ENCODE peak calls at places on chromosomes 16 and 17, in six cellular contexts. One of them, this sample, is unnamed.

GRCh38 chr17:76529224-76529642 is 8.3 kb downstream of the CYGB start:
- DNase-seq in endothelial cell: no peak
- DNase-seq in NCI-H510A treated with DMSO at 0.1 percent for 48 hours: no peak
- DNase-seq in brain microvascular endothelial cell: peak
- DNase-seq in WTC11: no peak
- DNase-seq in HTR-8/SVneo: no peak
- DNase-seq in this sample: no peak

GRCh38 chr17:12415031-12415430 is 250.7 kb upstream of the MYOCD start:
- DNase-seq in NCI-H510A treated with DMSO at 0.1 percent for 48 hours: no peak
- DNase-seq in WTC11: no peak
- DNase-seq in HTR-8/SVneo: no peak
- DNase-seq in brain microvascular endothelial cell: peak
- DNase-seq in endothelial cell: no peak
- DNase-seq in this sample: no peak

GRCh38 chr16:87713469-87714229 is 52.1 kb downstream of the KLHDC4 start:
- DNase-seq in NCI-H510A treated with DMSO at 0.1 percent for 48 hours: no peak
- DNase-seq in WTC11: no peak
- DNase-seq in endothelial cell: no peak
- DNase-seq in brain microvascular endothelial cell: no peak
- DNase-seq in HTR-8/SVneo: no peak
- DNase-seq in this sample: no peak

GRCh38 chr16:12643034-12643455 is 160.6 kb downstream of the CPPED1 start:
- DNase-seq in endothelial cell: no peak
- DNase-seq in NCI-H510A treated with DMSO at 0.1 percent for 48 hours: no peak
- DNase-seq in WTC11: no peak
- DNase-seq in brain microvascular endothelial cell: no peak
- DNase-seq in HTR-8/SVneo: no peak
- DNase-seq in this sample: no peak

GRCh38 chr17:55134486-55135157 is 130.1 kb upstream of the HLF start:
- DNase-seq in HTR-8/SVneo: no peak
- DNase-seq in endothelial cell: no peak
- DNase-seq in NCI-H510A treated with DMSO at 0.1 percent for 48 hours: no peak
- DNase-seq in brain microvascular endothelial cell: peak
- DNase-seq in WTC11: no peak
- DNase-seq in this sample: no peak

GRCh38 chr16:86307518-86307903 is 202.8 kb upstream of the FOXF1 start:
- DNase-seq in WTC11: no peak
- DNase-seq in endothelial cell: no peak
- DNase-seq in NCI-H510A treated with DMSO at 0.1 percent for 48 hours: no peak
- DNase-seq in HTR-8/SVneo: no peak
- DNase-seq in brain microvascular endothelial cell: no peak
- DNase-seq in this sample: no peak

GRCh38 chr16:27080870-27081269 is 14.1 kb downstream of the C16orf82 start:
- DNase-seq in WTC11: peak
- DNase-seq in HTR-8/SVneo: no peak
- DNase-seq in brain microvascular endothelial cell: peak
- DNase-seq in NCI-H510A treated with DMSO at 0.1 percent for 48 hours: peak
- DNase-seq in endothelial cell: no peak
- DNase-seq in this sample: peak

GRCh38 chr17:18246880-18247612 is 11.5 kb downstream of the FLII start:
- DNase-seq in endothelial cell: peak
- DNase-seq in HTR-8/SVneo: no peak
- DNase-seq in NCI-H510A treated with DMSO at 0.1 percent for 48 hours: peak
- DNase-seq in WTC11: peak
- DNase-seq in brain microvascular endothelial cell: no peak
- DNase-seq in this sample: peak

GRCh38 chr16:87608400-87608985 is 6.2 kb downstream of the JPH3 start:
- DNase-seq in endothelial cell: peak
- DNase-seq in HTR-8/SVneo: peak
- DNase-seq in WTC11: peak
- DNase-seq in NCI-H510A treated with DMSO at 0.1 percent for 48 hours: no peak
- DNase-seq in brain microvascular endothelial cell: peak
- DNase-seq in this sample: peak

GRCh38 chr16:35409503-35409902 is 1950.1 kb downstream of the TP53TG3F start:
- DNase-seq in brain microvascular endothelial cell: no peak
- DNase-seq in HTR-8/SVneo: no peak
- DNase-seq in endothelial cell: no peak
- DNase-seq in NCI-H510A treated with DMSO at 0.1 percent for 48 hours: no peak
- DNase-seq in WTC11: no peak
- DNase-seq in this sample: no peak

GRCh38 chr16:69565611-69566436 is at the start of gene NFAT5:
- DNase-seq in brain microvascular endothelial cell: peak
- DNase-seq in endothelial cell: peak
- DNase-seq in HTR-8/SVneo: peak
- DNase-seq in WTC11: peak
- DNase-seq in NCI-H510A treated with DMSO at 0.1 percent for 48 hours: peak
- DNase-seq in this sample: peak

GRCh38 chr17:15998031-15998574 is 1.4 kb downstream of the ZSWIM7 start:
- DNase-seq in brain microvascular endothelial cell: no peak
- DNase-seq in HTR-8/SVneo: no peak
- DNase-seq in WTC11: no peak
- DNase-seq in endothelial cell: no peak
- DNase-seq in NCI-H510A treated with DMSO at 0.1 percent for 48 hours: no peak
- DNase-seq in this sample: no peak

GRCh38 chr16:49748322-49748721 is 107.6 kb downstream of the ZNF423 start:
- DNase-seq in brain microvascular endothelial cell: no peak
- DNase-seq in endothelial cell: no peak
- DNase-seq in HTR-8/SVneo: no peak
- DNase-seq in WTC11: no peak
- DNase-seq in NCI-H510A treated with DMSO at 0.1 percent for 48 hours: peak
- DNase-seq in this sample: no peak